ENCODE peak calls at places on chromosomes 16 and 17, in four cellular contexts. O is CD8-positive, alpha-beta memory T cell; S is CD8-positive, alpha-beta T cell; C is GM23338. T is an unnamed sample.

GRCh38 chr17:31248986-31249385 is 48.1 kb downstream of the OMG start:
- DNase-seq in S (no peak), O (no peak), C (no peak), T (no peak)

GRCh38 chr17:16873654-16874035 is 98.3 kb downstream of the TNFRSF13B start:
- DNase-seq in O (no peak), S (no peak), C (no peak), T (no peak)

GRCh38 chr16:85751665-85752501 is 987 bp upstream of the C16orf74 start:
- DNase-seq in O (no peak), S (no peak), C (no peak), T (no peak)

GRCh38 chr16:13835357-13835756 is 84.6 kb upstream of the ERCC4 start:
- DNase-seq in O (no peak), S (no peak), C (no peak), T (no peak)

GRCh38 chr16:51813609-51814008 is 662.5 kb upstream of the SALL1 start:
- DNase-seq in O (no peak), S (no peak), C (peak; percentile 78), T (no peak)

GRCh38 chr16:84917492-84917891 is 93.8 kb downstream of the ZDHHC7 start:
- DNase-seq in O (no peak), C (no peak), S (no peak), T (no peak)

GRCh38 chr17:61201211-61201610 is 198.4 kb upstream of the TBX2 start:
- DNase-seq in O (no peak), S (no peak), C (no peak), T (no peak)

GRCh38 chr16:28210979-28211505 is 723 bp downstream of the XPO6 start:
- DNase-seq in S (peak; percentile 42), C (peak; percentile 58), O (peak; percentile 51), T (peak; percentile 77)

GRCh38 chr17:49510720-49511110 is 15.6 kb downstream of the NGFR start:
- DNase-seq in S (no peak), C (no peak), O (no peak), T (no peak)

GRCh38 chr17:2302740-2303277 is 776 bp downstream of the SMG6 start:
- DNase-seq in C (no peak), O (no peak), S (no peak), T (no peak)

GRCh38 chr16:3444032-3444388 is 530 bp downstream of the NAA60 start:
- DNase-seq in S (no peak), O (peak; percentile 14), C (peak; percentile 62), T (peak; percentile 42)

GRCh38 chr16:75745823-75746222 is 19.5 kb upstream of the CPHXL start:
- DNase-seq in O (no peak), S (no peak), C (no peak), T (no peak)

GRCh38 chr17:12282056-12282455 is 261.4 kb downstream of the MAP2K4 start:
- DNase-seq in O (no peak), S (no peak), C (no peak), T (no peak)

GRCh38 chr17:31533546-31534155 is 142.2 kb downstream of the RAB11FIP4 start:
- DNase-seq in O (no peak), C (peak; percentile 82), S (no peak), T (no peak)

GRCh38 chr16:3964686-3965290 is 84.3 kb upstream of the CREBBP start:
- DNase-seq in C (no peak), S (no peak), O (no peak), T (no peak)

DNA sequence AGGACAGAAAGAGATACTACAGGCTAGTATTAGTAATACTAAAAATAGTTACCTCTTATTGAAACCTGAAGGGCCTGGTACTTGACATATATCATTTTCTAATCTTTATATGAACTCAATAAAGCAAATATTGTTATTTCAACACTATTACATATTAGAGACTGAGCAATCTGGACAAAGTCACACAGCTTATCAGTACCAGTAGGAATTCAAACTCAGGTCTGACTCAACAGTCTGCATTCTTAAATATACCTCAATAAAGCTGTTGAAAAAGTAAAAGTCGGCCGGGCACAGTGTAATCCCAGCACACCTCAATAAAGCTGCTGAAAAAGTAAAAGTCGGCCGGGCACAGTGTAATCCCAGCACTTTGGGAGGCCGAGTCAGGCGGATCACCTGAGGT is 67.4 kb downstream of the KANSL1 start:
- DNase-seq in S (no peak), C (no peak), O (no peak), T (no peak)
- H3K27ac ChIP-seq in S (no peak overlapping the region), C (no peak overlapping the region), O (no peak overlapping the region), T (no peak overlapping the region)

GRCh38 chr16:89485701-89486246 is 4.6 kb downstream of the ANKRD11 start:
- DNase-seq in C (no peak), S (no peak), O (no peak), T (no peak)
- H3K27ac ChIP-seq in C (peak overlapping the region; percentile 70), S (peak overlapping the region; percentile 4), O (no peak overlapping the region), T (peak overlapping the region; percentile 22)

GRCh38 chr16:71645450-71645849 is 19.5 kb downstream of the MARVELD3 start:
- DNase-seq in O (no peak), C (peak; percentile 70), S (no peak), T (peak; percentile 28)
- H3K27ac ChIP-seq in O (no peak overlapping the region), C (no peak overlapping the region), S (no peak overlapping the region), T (no peak overlapping the region)

DNA sequence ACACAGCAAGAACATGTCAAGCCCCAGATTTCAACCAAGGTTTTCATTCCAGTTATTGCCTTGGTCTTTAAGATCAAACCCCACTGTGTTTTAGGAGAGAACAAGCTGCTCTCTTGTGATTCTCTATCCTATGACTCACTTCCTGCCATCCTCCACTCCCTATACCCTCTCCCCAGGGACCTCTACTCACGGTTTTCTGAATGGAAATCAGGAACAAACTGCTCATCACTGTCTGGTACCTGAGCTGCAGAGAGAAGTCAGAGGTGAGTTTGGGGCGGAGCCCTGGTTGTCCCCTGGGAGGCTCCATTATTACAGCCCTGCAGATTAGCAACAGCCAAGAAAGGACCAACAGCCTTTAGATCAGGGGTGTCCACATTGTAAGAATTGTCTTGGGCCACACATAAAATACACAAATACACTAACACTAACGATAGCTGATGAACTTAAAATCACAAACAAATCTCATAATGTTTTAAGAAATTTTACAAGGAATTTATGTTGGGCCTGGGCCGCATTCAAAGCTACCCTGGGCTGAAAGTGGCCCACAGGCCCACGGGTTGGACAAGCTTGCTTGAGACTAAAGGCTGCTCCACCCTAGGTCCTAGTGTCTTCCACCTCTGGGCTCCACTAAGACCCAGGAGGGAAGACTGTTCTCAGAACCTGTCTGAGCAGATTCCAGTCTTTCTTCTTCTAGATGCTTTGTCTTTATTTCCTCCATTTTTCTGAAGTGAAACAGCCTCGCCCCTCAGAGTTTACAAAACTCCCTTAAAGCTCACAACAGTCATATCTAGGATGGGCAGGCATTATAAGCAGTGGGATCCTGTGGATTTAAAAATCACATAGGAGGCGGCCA is 9.7 kb downstream of the ETV4 start:
- DNase-seq in C (peak; percentile 27), O (no peak), S (no peak), T (no peak)
- H3K27ac ChIP-seq in C (peak overlapping the region; percentile 69), O (no peak overlapping the region), S (no peak overlapping the region), T (no peak overlapping the region)

GRCh38 chr16:56605475-56605874 is 2.9 kb upstream of the MT2A start:
- DNase-seq in S (no peak), O (no peak), C (no peak), T (no peak)
- H3K27ac ChIP-seq in S (no peak overlapping the region), O (no peak overlapping the region), C (no peak overlapping the region), T (peak overlapping the region; percentile 91)

DNA sequence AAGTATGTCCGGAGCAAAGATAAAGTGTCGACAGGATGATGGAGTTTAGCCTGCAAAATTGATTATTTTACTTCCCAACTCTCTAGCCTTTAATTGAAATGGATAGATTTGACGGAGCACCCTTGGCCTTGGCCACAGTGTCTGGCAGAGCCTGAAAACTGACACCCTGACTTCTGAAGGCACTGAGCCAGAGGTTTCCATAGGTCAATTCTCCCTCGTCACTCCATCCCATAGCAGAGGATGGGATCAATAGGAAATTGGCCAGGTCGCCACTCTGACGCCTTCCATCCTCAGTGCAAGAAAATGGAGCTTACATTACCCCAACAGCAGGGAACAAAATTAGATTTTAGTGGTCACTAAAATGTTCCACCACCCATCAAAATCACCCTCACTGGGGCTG is 90.4 kb upstream of the CDH11 start:
- DNase-seq in C (no peak), S (no peak), O (no peak), T (no peak)
- H3K27ac ChIP-seq in C (no peak overlapping the region), S (no peak overlapping the region), O (no peak overlapping the region), T (no peak overlapping the region)

T was measured in transverse colon.